ENCODE peak calls at places on chromosomes 1 and 21, in seven cellular contexts. A is H1, I is neuronal stem cell, G is IMR-90, W is mesendoderm, Y is H9, B is trophoblast cell. O is an unnamed sample.

GRCh38 chr1:220791287-220791686 is 4.6 kb downstream of the MTARC1 start:
- DNase-seq in A (no peak), I (no peak), G (no peak), W (no peak), Y (no peak), B (no peak), O (no peak)

GRCh38 chr21:14382486-14382834 is 486 bp downstream of the HSPA13 start:
- DNase-seq in A (no peak), I (no peak), G (peak), W (peak), Y (no peak), B (no peak), O (no peak)

GRCh38 chr1:79082233-79082632 is 75.7 kb upstream of the ADGRL4 start:
- DNase-seq in A (no peak), I (no peak), G (no peak), W (no peak), Y (no peak), B (no peak), O (no peak)

GRCh38 chr1:21027805-21028204 is 148.9 kb downstream of the EIF4G3 start:
- DNase-seq in A (no peak), I (no peak), G (peak), W (no peak), Y (no peak), B (no peak), O (no peak)

GRCh38 chr1:157965584-157965983 is 27.9 kb upstream of the KIRREL1 start:
- DNase-seq in A (no peak), I (no peak), G (no peak), W (peak), Y (no peak), B (no peak), O (no peak)

GRCh38 chr1:188782220-188782841 is 1695.3 kb downstream of the BRINP3 start:
- DNase-seq in A (peak), I (peak), G (peak), W (peak), Y (peak), B (peak), O (peak)

GRCh38 chr1:217373761-217374701 is 256.9 kb downstream of the GPATCH2 start:
- DNase-seq in A (no peak), I (no peak), G (no peak), W (no peak), Y (peak), B (no peak), O (no peak)

GRCh38 chr1:211479624-211480023 is 12.3 kb downstream of the RD3 start:
- DNase-seq in A (no peak), I (no peak), G (no peak), W (no peak), Y (no peak), B (no peak), O (no peak)

GRCh38 chr21:36929622-36930021 is 36.8 kb downstream of the HLCS start:
- DNase-seq in A (no peak), I (no peak), G (peak), W (peak), Y (no peak), B (no peak), O (no peak)

GRCh38 chr1:165854101-165854845 is 26.9 kb downstream of the UCK2 start:
- DNase-seq in A (no peak), I (no peak), G (peak), W (peak), Y (no peak), B (peak), O (peak)

GRCh38 chr21:41360072-41360821 is 1.6 kb upstream of the MX2 start:
- DNase-seq in A (no peak), I (no peak), G (peak), W (peak), Y (peak), B (peak), O (no peak)

GRCh38 chr1:10741696-10742095 is 54.8 kb downstream of the CASZ1 start:
- DNase-seq in A (no peak), I (no peak), G (no peak), W (no peak), Y (no peak), B (no peak), O (no peak)

GRCh38 chr1:155125511-155125945 is 2.1 kb upstream of the EFNA1 start:
- DNase-seq in A (no peak), I (no peak), G (no peak), W (peak), Y (peak), B (peak), O (no peak)

GRCh38 chr21:41133896-41134522 is 34.0 kb upstream of the BACE2 start:
- DNase-seq in A (no peak), I (peak), G (peak), W (peak), Y (no peak), B (peak), O (peak)

GRCh38 chr1:228307218-228308023 is 99.2 kb downstream of the TRIM11 start:
- DNase-seq in A (no peak), I (no peak), G (no peak), W (no peak), Y (no peak), B (no peak), O (no peak)

GRCh38 chr1:11602981-11603380 is 51.2 kb downstream of the FBXO2 start:
- DNase-seq in A (no peak), I (no peak), G (no peak), W (no peak), Y (no peak), B (no peak), O (no peak)

GRCh38 chr1:184686540-184686939 is 68.1 kb downstream of the EDEM3 start:
- DNase-seq in A (no peak), I (no peak), G (peak), W (no peak), Y (no peak), B (no peak), O (peak)

GRCh38 chr1:42876009-42876408 is 29.6 kb downstream of the ZNF691 start:
- DNase-seq in A (no peak), I (no peak), G (no peak), W (no peak), Y (no peak), B (no peak), O (no peak)

GRCh38 chr1:199123615-199124014 is 484.8 kb downstream of the PTPRC start:
- DNase-seq in A (no peak), I (no peak), G (peak), W (no peak), Y (no peak), B (peak), O (peak)

GRCh38 chr1:94863919-94864318 is 43.8 kb downstream of the SLC44A3 start:
- DNase-seq in A (no peak), I (no peak), G (peak), W (peak), Y (no peak), B (peak), O (peak)

GRCh38 chr1:243234978-243235657 is 20.0 kb downstream of the CEP170 start:
- DNase-seq in A (no peak), I (no peak), G (peak), W (no peak), Y (no peak), B (no peak), O (no peak)

DNA sequence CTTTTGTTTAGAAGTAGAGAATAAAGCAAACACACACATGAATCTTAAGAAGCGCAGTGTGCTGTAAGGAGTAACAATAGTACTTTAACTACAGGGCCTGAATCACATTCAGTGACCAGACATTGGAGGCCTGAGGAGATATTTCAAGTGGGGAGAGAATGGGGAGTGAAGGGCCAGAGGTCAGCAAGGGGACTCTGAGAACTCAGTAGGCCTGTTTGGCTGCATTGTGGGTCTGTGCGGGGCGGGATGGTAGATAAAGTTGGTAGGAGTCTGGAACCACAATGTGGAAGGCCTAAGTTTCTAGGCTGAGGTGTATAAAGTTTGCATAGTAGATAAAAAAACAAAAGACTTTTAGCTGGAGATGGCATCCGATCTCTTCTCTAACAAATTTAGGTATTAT is 52.7 kb upstream of the WLS start:
- DNase-seq in A (no peak), I (no peak), G (no peak), W (no peak), Y (no peak), B (no peak), O (no peak)
- H2AK5ac ChIP-seq in A (no peak), I (no peak), G (no peak), W (no peak), Y (no peak), B (no peak), O (no peak)

DNA sequence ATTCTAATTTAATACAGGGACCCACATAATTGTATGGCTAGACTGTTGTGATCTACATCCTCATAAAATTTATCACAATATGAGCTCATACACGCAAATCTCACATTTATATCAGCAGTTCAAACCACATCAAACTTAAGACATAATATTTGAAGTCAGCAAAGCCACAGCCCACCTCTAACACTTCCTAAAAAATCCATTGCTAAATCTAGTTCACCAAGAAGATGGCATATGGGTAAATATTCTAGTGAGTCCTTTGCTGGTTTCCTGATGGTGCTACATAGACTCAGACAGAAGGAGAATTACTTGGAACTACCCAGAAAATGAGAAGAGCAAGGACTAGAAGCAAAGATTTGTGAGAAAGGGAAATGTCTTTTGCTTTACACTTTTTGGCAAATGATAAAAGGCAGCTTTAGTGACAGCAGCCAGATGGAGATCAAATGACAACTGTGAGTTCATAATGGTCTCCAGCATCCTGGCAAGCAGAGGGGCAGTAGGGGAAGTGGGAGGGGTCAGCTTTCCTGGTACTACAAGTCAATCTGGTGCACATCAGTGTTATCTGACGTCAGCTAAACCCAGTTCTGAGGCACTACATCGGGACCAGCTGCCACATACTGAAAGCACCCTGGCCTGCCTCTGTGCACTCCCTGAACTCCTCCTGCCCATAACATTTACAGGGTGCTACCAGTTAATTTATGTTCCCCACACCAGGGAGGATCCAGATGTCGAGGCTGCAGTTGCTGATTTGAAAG is 10.6 kb upstream of the GADD45A start:
- DNase-seq in A (no peak), I (no peak), G (peak), W (no peak), Y (no peak), B (no peak), O (no peak)
- H3K9ac ChIP-seq in A (no peak), I (no peak), G (no peak), W (no peak), Y (no peak), B (no peak), O (peak)

GRCh38 chr1:109886827-109887226 is 23.8 kb upstream of the CSF1 start:
- DNase-seq in A (no peak), I (no peak), G (no peak), W (no peak), Y (no peak), B (no peak), O (no peak)

GRCh38 chr1:109887271-109887670 is 23.4 kb upstream of the CSF1 start:
- DNase-seq in A (no peak), I (no peak), G (no peak), W (no peak), Y (no peak), B (no peak), O (no peak)

GRCh38 chr1:109887890-109888289 is 22.8 kb upstream of the CSF1 start:
- DNase-seq in A (no peak), I (no peak), G (no peak), W (no peak), Y (no peak), B (no peak), O (no peak)

GRCh38 chr1:109890115-109890953 is 20.3 kb upstream of the CSF1 start:
- DNase-seq in A (no peak), I (no peak), G (no peak), W (no peak), Y (no peak), B (peak), O (no peak)

GRCh38 chr1:109889094-109889493 is 21.6 kb upstream of the CSF1 start:
- DNase-seq in A (no peak), I (no peak), G (no peak), W (no peak), Y (no peak), B (no peak), O (no peak)
- H2AK5ac ChIP-seq in A (no peak), I (no peak), G (no peak), W (no peak), Y (no peak), B (no peak), O (no peak)

GRCh38 chr21:24444736-24445135 is 1162.5 kb downstream of the MRPL39 start:
- DNase-seq in A (no peak), I (no peak), G (no peak), W (no peak), Y (no peak), B (no peak), O (no peak)
- H3K9ac ChIP-seq in A (no peak), I (no peak), G (no peak), W (no peak), Y (no peak), B (no peak), O (no peak)

GRCh38 chr1:150961756-150962155 is 12.9 kb downstream of the CERS2 start:
- DNase-seq in A (no peak), I (no peak), G (no peak), W (no peak), Y (no peak), B (no peak), O (peak)

GRCh38 chr1:150963535-150964489 is 10.8 kb downstream of the CERS2 start:
- DNase-seq in A (no peak), I (no peak), G (no peak), W (no peak), Y (no peak), B (no peak), O (no peak)

GRCh38 chr1:150957666-150958065 is 17.0 kb downstream of the CERS2 start:
- DNase-seq in A (no peak), I (no peak), G (no peak), W (no peak), Y (no peak), B (no peak), O (no peak)

GRCh38 chr1:150966011-150966410 is 8.6 kb downstream of the CERS2 start:
- DNase-seq in A (no peak), I (no peak), G (no peak), W (no peak), Y (no peak), B (no peak), O (no peak)

GRCh38 chr1:150960646-150961045 is 14.0 kb downstream of the CERS2 start:
- DNase-seq in A (no peak), I (no peak), G (no peak), W (no peak), Y (no peak), B (no peak), O (no peak)
- H2AK5ac ChIP-seq in A (no peak), I (no peak), G (no peak), W (no peak), Y (no peak), B (no peak), O (no peak)